ENCODE peak calls at places on chromosomes 2 and 18, in seven cellular contexts. One of them, this sample, is unnamed.

GRCh38 chr2:212683346-212683745 is 144.7 kb upstream of the ERBB4 start:
- DNase-seq in right cardiac atrium: no peak
- DNase-seq in heart right ventricle: no peak
- DNase-seq in tibial nerve: no peak
- DNase-seq in substantia nigra: no peak
- DNase-seq in lower lobe of right lung: no peak
- DNase-seq in HepG2: no peak
- DNase-seq in this sample: no peak

GRCh38 chr2:28633204-28633603 is 118.4 kb upstream of the PPP1CB start:
- DNase-seq in right cardiac atrium: no peak
- DNase-seq in heart right ventricle: no peak
- DNase-seq in tibial nerve: no peak
- DNase-seq in substantia nigra: no peak
- DNase-seq in lower lobe of right lung: no peak
- DNase-seq in HepG2: no peak
- DNase-seq in this sample: no peak

GRCh38 chr2:131145040-131145439 is 39.9 kb downstream of the PLEKHB2 start:
- DNase-seq in right cardiac atrium: no peak
- DNase-seq in heart right ventricle: no peak
- DNase-seq in tibial nerve: no peak
- DNase-seq in substantia nigra: no peak
- DNase-seq in lower lobe of right lung: no peak
- DNase-seq in HepG2: no peak
- DNase-seq in this sample: no peak

GRCh38 chr2:3322311-3322970 is 55.2 kb downstream of the EIPR1 start:
- DNase-seq in right cardiac atrium: no peak
- DNase-seq in heart right ventricle: no peak
- DNase-seq in tibial nerve: no peak
- DNase-seq in substantia nigra: no peak
- DNase-seq in lower lobe of right lung: no peak
- DNase-seq in HepG2: no peak
- DNase-seq in this sample: no peak

GRCh38 chr18:59784694-59785093 is 87.5 kb upstream of the CCBE1 start:
- DNase-seq in right cardiac atrium: no peak
- DNase-seq in heart right ventricle: no peak
- DNase-seq in tibial nerve: no peak
- DNase-seq in substantia nigra: no peak
- DNase-seq in lower lobe of right lung: no peak
- DNase-seq in HepG2: no peak
- DNase-seq in this sample: no peak

GRCh38 chr2:26485099-26485498 is 7.2 kb upstream of the OTOF start:
- DNase-seq in right cardiac atrium: no peak
- DNase-seq in heart right ventricle: no peak
- DNase-seq in tibial nerve: no peak
- DNase-seq in substantia nigra: no peak
- DNase-seq in lower lobe of right lung: no peak
- DNase-seq in HepG2: no peak
- DNase-seq in this sample: no peak

GRCh38 chr2:149394864-149395263 is 64.5 kb downstream of the LYPD6 start:
- DNase-seq in right cardiac atrium: no peak
- DNase-seq in heart right ventricle: no peak
- DNase-seq in tibial nerve: no peak
- DNase-seq in substantia nigra: no peak
- DNase-seq in lower lobe of right lung: no peak
- DNase-seq in HepG2: no peak
- DNase-seq in this sample: no peak

GRCh38 chr18:57753063-57753462 is 50.1 kb downstream of the ATP8B1 start:
- DNase-seq in right cardiac atrium: no peak
- DNase-seq in heart right ventricle: no peak
- DNase-seq in tibial nerve: no peak
- DNase-seq in substantia nigra: no peak
- DNase-seq in lower lobe of right lung: no peak
- DNase-seq in HepG2: no peak
- DNase-seq in this sample: no peak

GRCh38 chr2:229485782-229486181 is 214.7 kb upstream of the PID1 start:
- DNase-seq in right cardiac atrium: no peak
- DNase-seq in heart right ventricle: no peak
- DNase-seq in tibial nerve: no peak
- DNase-seq in substantia nigra: no peak
- DNase-seq in lower lobe of right lung: no peak
- DNase-seq in HepG2: no peak
- DNase-seq in this sample: no peak

GRCh38 chr2:33146112-33146511 is 199.4 kb downstream of the LTBP1 start:
- DNase-seq in right cardiac atrium: no peak
- DNase-seq in heart right ventricle: no peak
- DNase-seq in tibial nerve: no peak
- DNase-seq in substantia nigra: no peak
- DNase-seq in lower lobe of right lung: no peak
- DNase-seq in HepG2: no peak
- DNase-seq in this sample: no peak
- H3K27ac ChIP-seq in right cardiac atrium: no peak
- H3K27ac ChIP-seq in heart right ventricle: peak
- H3K27ac ChIP-seq in tibial nerve: peak
- H3K27ac ChIP-seq in substantia nigra: no peak
- H3K27ac ChIP-seq in lower lobe of right lung: peak
- H3K27ac ChIP-seq in HepG2: no peak
- H3K27ac ChIP-seq in this sample: no peak

GRCh38 chr2:17353268-17353667 is 165.0 kb downstream of the RAD51AP2 start:
- DNase-seq in right cardiac atrium: no peak
- DNase-seq in heart right ventricle: no peak
- DNase-seq in tibial nerve: no peak
- DNase-seq in substantia nigra: no peak
- DNase-seq in lower lobe of right lung: no peak
- DNase-seq in HepG2: no peak
- DNase-seq in this sample: no peak

GRCh38 chr2:17355608-17356329 is 162.5 kb downstream of the RAD51AP2 start:
- DNase-seq in right cardiac atrium: no peak
- DNase-seq in heart right ventricle: no peak
- DNase-seq in tibial nerve: no peak
- DNase-seq in substantia nigra: no peak
- DNase-seq in lower lobe of right lung: no peak
- DNase-seq in HepG2: peak
- DNase-seq in this sample: no peak
- H3K27ac ChIP-seq in right cardiac atrium: no peak
- H3K27ac ChIP-seq in heart right ventricle: no peak
- H3K27ac ChIP-seq in tibial nerve: no peak
- H3K27ac ChIP-seq in substantia nigra: no peak
- H3K27ac ChIP-seq in lower lobe of right lung: no peak
- H3K27ac ChIP-seq in HepG2: no peak
- H3K27ac ChIP-seq in this sample: no peak

GRCh38 chr2:105391058-105391627 is 7.7 kb downstream of the FHL2 start:
- DNase-seq in right cardiac atrium: no peak
- DNase-seq in heart right ventricle: no peak
- DNase-seq in tibial nerve: no peak
- DNase-seq in substantia nigra: no peak
- DNase-seq in lower lobe of right lung: no peak
- DNase-seq in HepG2: peak
- DNase-seq in this sample: no peak

GRCh38 chr2:105391763-105392662 is 6.8 kb downstream of the FHL2 start:
- DNase-seq in right cardiac atrium: no peak
- DNase-seq in heart right ventricle: no peak
- DNase-seq in tibial nerve: no peak
- DNase-seq in substantia nigra: no peak
- DNase-seq in lower lobe of right lung: no peak
- DNase-seq in HepG2: no peak
- DNase-seq in this sample: no peak

GRCh38 chr2:105387225-105387624 is 11.6 kb downstream of the FHL2 start:
- DNase-seq in right cardiac atrium: no peak
- DNase-seq in heart right ventricle: no peak
- DNase-seq in tibial nerve: no peak
- DNase-seq in substantia nigra: no peak
- DNase-seq in lower lobe of right lung: no peak
- DNase-seq in HepG2: no peak
- DNase-seq in this sample: no peak

GRCh38 chr2:105390454-105390853 is 8.4 kb downstream of the FHL2 start:
- DNase-seq in right cardiac atrium: no peak
- DNase-seq in heart right ventricle: no peak
- DNase-seq in tibial nerve: no peak
- DNase-seq in substantia nigra: no peak
- DNase-seq in lower lobe of right lung: no peak
- DNase-seq in HepG2: no peak
- DNase-seq in this sample: no peak

DNA sequence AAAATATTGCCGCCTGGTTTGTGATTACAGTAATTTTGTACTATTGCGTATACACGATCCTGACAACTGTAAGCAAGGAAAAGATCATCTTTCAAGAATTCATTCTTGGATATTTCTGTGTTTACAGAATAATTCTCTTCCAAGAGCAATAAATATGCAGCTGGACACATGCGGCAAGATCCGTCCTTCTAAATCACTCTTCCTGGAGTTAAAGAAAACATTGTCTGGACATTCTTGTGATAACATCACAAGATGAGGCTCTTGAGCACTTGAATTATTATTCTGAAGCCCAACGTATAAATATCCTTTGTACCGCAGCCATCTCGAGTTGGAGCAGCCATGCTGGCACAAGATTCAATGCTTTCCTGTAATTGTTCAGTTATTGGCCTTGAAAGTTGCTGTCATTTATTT is 9.9 kb downstream of the FHL2 start:
- DNase-seq in right cardiac atrium: no peak
- DNase-seq in heart right ventricle: no peak
- DNase-seq in tibial nerve: no peak
- DNase-seq in substantia nigra: no peak
- DNase-seq in lower lobe of right lung: no peak
- DNase-seq in HepG2: no peak
- DNase-seq in this sample: no peak
- H3K27ac ChIP-seq in right cardiac atrium: no peak
- H3K27ac ChIP-seq in heart right ventricle: peak
- H3K27ac ChIP-seq in tibial nerve: peak
- H3K27ac ChIP-seq in substantia nigra: no peak
- H3K27ac ChIP-seq in lower lobe of right lung: no peak
- H3K27ac ChIP-seq in HepG2: no peak
- H3K27ac ChIP-seq in this sample: no peak

DNA sequence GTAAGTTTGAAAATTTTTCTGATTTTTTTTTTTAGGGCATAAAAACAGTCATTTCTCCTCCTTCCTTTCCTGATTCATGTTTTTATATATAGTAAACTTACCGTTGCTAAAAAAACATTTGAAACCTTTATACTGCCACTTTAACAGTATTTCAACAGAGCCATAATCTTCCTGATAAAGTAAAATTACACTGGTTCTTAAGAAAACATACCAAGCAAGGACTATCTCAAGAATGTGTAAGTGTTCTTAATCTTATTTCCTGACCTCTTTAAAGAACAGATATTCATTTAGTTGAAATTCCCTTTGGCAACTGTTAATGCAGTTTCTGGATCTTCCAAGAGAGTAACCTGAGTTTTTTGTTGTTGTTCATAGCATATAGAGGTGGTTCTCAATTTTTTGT is 26.6 kb upstream of the COLEC12 start:
- DNase-seq in right cardiac atrium: no peak
- DNase-seq in heart right ventricle: no peak
- DNase-seq in tibial nerve: no peak
- DNase-seq in substantia nigra: no peak
- DNase-seq in lower lobe of right lung: no peak
- DNase-seq in HepG2: no peak
- DNase-seq in this sample: no peak
- H3K27ac ChIP-seq in right cardiac atrium: no peak
- H3K27ac ChIP-seq in heart right ventricle: no peak
- H3K27ac ChIP-seq in tibial nerve: no peak
- H3K27ac ChIP-seq in substantia nigra: no peak
- H3K27ac ChIP-seq in lower lobe of right lung: no peak
- H3K27ac ChIP-seq in HepG2: no peak
- H3K27ac ChIP-seq in this sample: no peak

DNA sequence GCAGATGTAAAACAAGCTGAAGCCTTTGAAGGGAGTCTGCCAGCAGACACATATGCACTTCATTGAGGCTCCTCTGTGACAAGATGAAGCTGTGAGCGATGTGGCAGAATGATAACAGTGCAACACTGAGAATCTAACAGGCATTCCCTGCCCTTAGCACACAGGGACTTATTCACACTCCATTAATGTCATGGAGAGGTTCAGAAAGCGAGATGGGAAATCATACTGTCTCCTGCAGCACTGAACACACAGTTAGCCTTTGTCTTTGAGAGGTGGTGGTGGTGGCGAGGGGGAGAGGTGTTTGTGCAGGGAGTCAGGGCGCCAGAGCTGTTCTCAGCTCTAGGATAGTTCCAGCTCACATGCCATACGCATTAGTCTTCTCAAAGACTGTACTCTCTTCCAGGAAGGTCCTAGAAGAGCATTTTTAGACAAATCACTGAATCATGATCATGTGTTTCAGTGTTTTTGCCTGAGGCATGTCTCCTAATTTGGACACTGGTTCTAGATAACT is 93.4 kb upstream of the ITGB6 start:
- DNase-seq in right cardiac atrium: no peak
- DNase-seq in heart right ventricle: no peak
- DNase-seq in tibial nerve: no peak
- DNase-seq in substantia nigra: no peak
- DNase-seq in lower lobe of right lung: no peak
- DNase-seq in HepG2: no peak
- DNase-seq in this sample: no peak
- H3K27ac ChIP-seq in right cardiac atrium: peak
- H3K27ac ChIP-seq in heart right ventricle: peak
- H3K27ac ChIP-seq in tibial nerve: peak
- H3K27ac ChIP-seq in substantia nigra: no peak
- H3K27ac ChIP-seq in lower lobe of right lung: peak
- H3K27ac ChIP-seq in HepG2: no peak
- H3K27ac ChIP-seq in this sample: no peak